ENCODE peak calls at places on chromosomes 1 and 21, in five cellular contexts. W is left ventricle myocardium inferior, H is right lobe of liver, I is tibial nerve, V is foreskin fibroblast. R is an unnamed sample.

GRCh38 chr1:167492509-167492910 is 25.8 kb downstream of the CD247 start:
- DNase-seq in I (no peak), H (no peak), V (no peak), W (no peak), R (no peak)

GRCh38 chr1:37482004-37482785 is 7.8 kb downstream of the ZC3H12A start:
- DNase-seq in H (no peak), V (no peak), I (no peak), W (no peak), R (no peak)

GRCh38 chr1:200364121-200364759 is 45.6 kb downstream of the ZNF281 start:
- DNase-seq in H (no peak), I (no peak), W (no peak), V (peak; percentile 52), R (peak; percentile 50)

GRCh38 chr1:200535605-200536004 is 84.9 kb downstream of the KIF14 start:
- DNase-seq in V (peak; percentile 21), H (no peak), I (no peak), W (no peak), R (no peak)

GRCh38 chr1:246333855-246334254 is 173.2 kb downstream of the SMYD3 start:
- DNase-seq in V (no peak), H (no peak), W (no peak), I (no peak), R (no peak)

GRCh38 chr1:109864960-109865611 is 45.6 kb upstream of the CSF1 start:
- DNase-seq in I (peak; percentile 60), W (no peak), H (peak; percentile 36), V (peak; percentile 70), R (peak; percentile 26)

GRCh38 chr1:61436491-61437120 is 288.3 kb downstream of the TM2D1 start:
- DNase-seq in V (no peak), H (no peak), I (no peak), W (no peak), R (no peak)

GRCh38 chr21:15843766-15844165 is 114.0 kb downstream of the USP25 start:
- DNase-seq in H (no peak), V (no peak), W (no peak), I (no peak), R (no peak)

GRCh38 chr1:246284021-246284420 is 223.1 kb downstream of the SMYD3 start:
- DNase-seq in V (peak; percentile 76), H (no peak), W (no peak), I (no peak), R (no peak)

GRCh38 chr1:202105571-202106339 is 17.0 kb upstream of the GPR37L1 start:
- DNase-seq in H (no peak), V (peak; percentile 46), I (no peak), W (no peak), R (peak; percentile 61)

GRCh38 chr1:16205333-16205671 is 7.2 kb downstream of the ARHGEF19 start:
- DNase-seq in H (no peak), W (no peak), I (no peak), V (no peak), R (no peak)

GRCh38 chr21:29504751-29505321 is 206.1 kb downstream of the BACH1 start:
- DNase-seq in W (no peak), I (no peak), V (peak; percentile 65), H (no peak), R (peak; percentile 68)

GRCh38 chr1:197178998-197179397 is 32.5 kb upstream of the ASPM start:
- DNase-seq in I (no peak), V (peak; percentile 59), W (no peak), H (no peak), R (peak; percentile 63)

GRCh38 chr1:13700521-13701273 is 709 bp downstream of the PRDM2 start:
- DNase-seq in H (no peak), W (peak; percentile 41), I (peak; percentile 44), V (peak; percentile 67), R (peak; percentile 32)

GRCh38 chr1:214637722-214638473 is 34.9 kb downstream of the CENPF start:
- DNase-seq in W (no peak), V (peak; percentile 80), I (no peak), H (no peak), R (peak; percentile 71)

GRCh38 chr1:145690587-145691558 is 16.3 kb downstream of the PDZK1 start:
- DNase-seq in V (peak; percentile 82), W (no peak), H (no peak), I (no peak), R (peak; percentile 89)

GRCh38 chr1:180615493-180616290 is 16.1 kb upstream of the XPR1 start:
- DNase-seq in W (no peak), H (no peak), I (no peak), V (no peak), R (no peak)

GRCh38 chr1:22745675-22746585 is 35.3 kb downstream of the EPHB2 start:
- DNase-seq in W (no peak), V (peak; percentile 84), I (no peak), H (peak; percentile 91), R (peak; percentile 76)

GRCh38 chr1:224486801-224487583 is 52.4 kb upstream of the WDR26 start:
- DNase-seq in W (no peak), I (no peak), V (no peak), H (no peak), R (no peak)

GRCh38 chr1:24369801-24370200 is 43.8 kb downstream of the STPG1 start:
- DNase-seq in I (no peak), H (no peak), V (no peak), W (no peak), R (no peak)

GRCh38 chr1:184972281-184973055 is 1.8 kb downstream of the NIBAN1 start:
- DNase-seq in V (peak; percentile 65), I (no peak), W (no peak), H (no peak), R (peak; percentile 58)

GRCh38 chr1:147062951-147063350 is 109.3 kb downstream of the PRKAB2 start:
- DNase-seq in H (no peak), W (no peak), I (no peak), V (peak; percentile 57), R (no peak)

GRCh38 chr1:38766125-38766524 is 93.4 kb downstream of the RRAGC start:
- DNase-seq in V (no peak), H (no peak), I (no peak), W (no peak), R (no peak)

GRCh38 chr1:6104631-6105030 is 58.9 kb downstream of the KCNAB2 start:
- DNase-seq in W (no peak), V (no peak), H (no peak), I (no peak), R (no peak)

GRCh38 chr1:6106321-6106731 is 60.6 kb downstream of the KCNAB2 start:
- DNase-seq in W (no peak), V (no peak), I (no peak), H (no peak), R (no peak)

GRCh38 chr1:6105763-6106162 is 60.1 kb downstream of the KCNAB2 start:
- DNase-seq in I (no peak), V (no peak), W (no peak), H (no peak), R (no peak)

GRCh38 chr1:6103854-6104530 is 58.3 kb downstream of the KCNAB2 start:
- DNase-seq in H (no peak), W (no peak), V (no peak), I (no peak), R (no peak)

GRCh38 chr1:6105218-6105679 is 59.6 kb downstream of the KCNAB2 start:
- DNase-seq in I (no peak), W (no peak), V (no peak), H (no peak), R (no peak)
- TF ChIP-seq CTCF in I (no peak), W (no peak), V (no peak), H (no peak), R (no peak)

DNA sequence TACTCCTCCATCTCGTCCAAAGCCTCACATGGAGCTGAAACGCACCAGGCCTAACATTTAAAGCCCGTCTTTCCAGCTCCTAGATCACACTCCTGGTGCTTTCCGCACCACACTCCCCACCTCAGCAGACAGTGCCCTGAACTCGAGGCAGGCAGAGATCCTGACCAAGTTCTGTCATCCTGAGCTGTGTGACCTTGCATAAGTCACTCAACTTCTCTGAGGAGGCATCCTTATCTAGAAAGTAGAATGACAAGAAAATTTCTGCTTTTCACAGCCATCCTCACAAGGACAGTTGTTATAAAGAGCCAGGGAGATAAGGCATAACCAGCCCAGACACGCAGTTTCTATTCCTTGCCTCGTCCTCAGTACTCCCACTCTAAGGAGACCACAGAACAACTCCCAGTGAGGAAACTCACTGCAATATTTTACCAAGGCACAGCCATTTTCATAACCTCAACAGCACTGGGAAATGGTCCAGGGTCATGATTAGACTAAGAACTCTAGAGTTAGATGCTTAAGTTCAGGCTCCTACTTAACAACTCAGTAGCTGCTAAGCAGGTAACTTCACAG is 3.1 kb downstream of the LRP8 start:
- DNase-seq in I (no peak), H (no peak), W (no peak), V (peak; percentile 26), R (peak; percentile 37)
- H3K4me3 ChIP-seq in I (no peak overlapping the region), H (no peak overlapping the region), W (no peak overlapping the region), V (no peak overlapping the region), R (no peak overlapping the region)

DNA sequence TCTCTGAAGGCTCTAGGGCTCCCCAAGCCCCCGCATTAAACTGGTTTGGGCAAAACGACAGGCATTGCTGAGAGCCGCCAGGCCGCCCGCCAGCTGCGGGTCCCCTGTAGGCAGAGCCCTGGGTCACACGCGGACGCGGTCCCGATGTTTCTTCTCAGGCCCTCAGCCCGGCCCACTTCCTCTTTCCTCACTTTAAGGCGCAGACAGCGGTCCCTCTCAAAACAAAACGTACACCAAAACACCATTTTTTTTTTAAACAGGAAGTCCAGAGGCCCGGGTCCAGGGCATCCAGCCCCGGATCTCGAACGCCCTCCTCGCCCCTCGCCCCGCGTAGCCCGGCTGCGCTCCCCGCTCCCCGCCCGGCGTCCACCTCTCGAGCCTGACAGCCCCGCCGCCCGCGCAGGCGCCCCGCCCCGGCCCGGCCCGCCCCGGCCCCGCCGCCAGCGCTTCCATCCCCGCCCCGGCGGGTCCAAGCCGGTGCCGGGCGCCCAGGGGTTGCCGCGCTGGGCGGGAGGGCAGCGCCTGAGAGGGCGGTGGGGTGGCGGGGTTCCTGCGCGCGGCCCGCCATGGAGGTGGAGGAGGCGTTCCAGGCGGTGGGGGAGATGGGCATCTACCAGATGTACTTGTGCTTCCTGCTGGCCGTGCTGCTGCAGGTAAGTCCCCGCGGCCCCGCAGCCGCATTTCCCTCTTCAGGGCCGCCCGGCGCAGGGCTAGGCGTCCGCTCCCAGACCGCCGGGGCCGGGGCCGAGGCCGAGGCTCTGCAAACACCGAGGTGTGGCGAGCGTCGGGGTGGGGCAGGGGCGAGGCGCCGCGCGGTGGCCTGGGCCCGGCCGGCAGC is at the start of gene SLC22A15:
- DNase-seq in W (peak; percentile 76), I (peak; percentile 46), H (peak; percentile 62), V (peak; percentile 75), R (peak; percentile 18)
- TF ChIP-seq CTCF in W (no peak), I (no peak), H (no peak), V (no peak), R (no peak)

DNA sequence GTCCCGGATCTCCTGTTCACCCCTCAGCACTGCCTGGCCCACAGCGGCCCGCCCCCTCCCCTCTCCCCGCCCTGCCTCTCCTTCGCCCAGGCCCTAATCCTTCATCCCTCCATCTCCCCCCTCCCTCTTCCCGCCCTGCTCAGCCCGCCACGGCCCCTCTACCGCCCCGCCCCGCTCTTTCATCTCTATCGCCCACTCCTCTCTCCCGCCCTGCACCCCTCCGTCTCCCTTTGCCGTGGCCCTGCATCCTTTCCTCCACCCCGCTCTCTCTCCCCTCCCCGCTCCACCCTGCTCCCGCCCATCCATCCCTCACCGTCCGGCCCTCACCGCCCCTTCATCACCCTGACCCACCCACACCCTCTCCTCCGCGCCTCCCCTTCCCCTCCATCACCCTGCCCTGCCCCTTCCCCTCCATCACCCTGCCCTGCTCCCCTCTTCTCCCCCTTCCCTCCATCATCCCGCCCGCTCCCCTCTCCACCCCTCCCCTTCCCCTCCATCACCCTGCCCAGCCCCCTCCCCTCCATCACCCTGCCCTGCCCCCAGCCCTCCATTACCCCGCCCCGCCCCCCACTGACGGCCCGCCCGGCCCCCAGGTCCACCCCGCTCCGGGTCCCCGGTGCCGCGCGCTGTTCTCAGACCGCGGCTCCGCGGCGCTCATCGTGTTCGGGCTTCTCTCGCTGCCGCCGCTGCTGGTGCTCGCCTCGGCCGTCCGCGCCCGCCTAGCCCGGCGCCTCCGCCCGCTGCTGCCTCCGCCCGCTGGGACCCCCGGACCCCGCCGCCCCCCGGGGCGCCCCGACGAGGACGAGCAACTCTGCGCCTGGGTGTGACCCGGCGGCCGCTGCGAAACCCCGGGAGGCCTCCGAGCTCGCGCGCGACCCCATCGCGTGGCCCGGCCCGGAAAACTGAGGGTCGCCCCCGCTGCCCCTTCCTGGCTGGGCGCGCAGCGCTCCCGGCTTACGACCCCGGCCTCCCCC is 6.2 kb upstream of the ANKRD65 start:
- DNase-seq in I (no peak), V (peak; percentile 51), W (no peak), H (no peak), R (no peak)
- H3K4me3 ChIP-seq in I (peak overlapping the region; percentile 46), V (no peak overlapping the region), W (peak overlapping the region; percentile 66), H (peak overlapping the region; percentile 13), R (peak overlapping the region; percentile 27)